ENCODE peak calls at places on chromosomes 16 and 17, in nine cellular contexts. D, W, H, T, Q, P, S, L and A are unnamed samples.

GRCh38 chr16:23944381-23944780 is 108.6 kb downstream of the PRKCB start:
- DNase-seq in D (no peak), W (no peak), H (no peak), T (no peak), Q (no peak), P (no peak), S (no peak), L (no peak), A (no peak)

GRCh38 chr17:17693253-17693954 is 12.1 kb downstream of the RAI1 start:
- DNase-seq in D (no peak), W (no peak), H (peak), T (peak), Q (peak), P (peak), S (no peak), L (no peak), A (peak)

GRCh38 chr16:85612191-85612800 is 826 bp upstream of the GSE1 start:
- DNase-seq in D (no peak), W (peak), H (no peak), T (peak), Q (no peak), P (peak), S (peak), L (peak), A (peak)

GRCh38 chr17:5201011-5201410 is 9.3 kb upstream of the ZNF594 start:
- DNase-seq in D (no peak), W (no peak), H (no peak), T (no peak), Q (no peak), P (no peak), S (no peak), L (no peak), A (no peak)

GRCh38 chr16:85570213-85570734 is 42.8 kb upstream of the GSE1 start:
- DNase-seq in D (no peak), W (no peak), H (no peak), T (no peak), Q (no peak), P (no peak), S (no peak), L (no peak), A (no peak)

GRCh38 chr17:68182940-68183551 is 64.8 kb upstream of the AMZ2 start:
- DNase-seq in D (no peak), W (no peak), H (no peak), T (no peak), Q (no peak), P (peak), S (no peak), L (no peak), A (no peak)

GRCh38 chr17:74359916-74360315 is 1.8 kb downstream of the BTBD17 start:
- DNase-seq in D (no peak), W (no peak), H (no peak), T (no peak), Q (no peak), P (no peak), S (no peak), L (no peak), A (no peak)

GRCh38 chr17:69047368-69048263 is 13.1 kb downstream of the ABCA9 start:
- DNase-seq in D (peak), W (peak), H (peak), T (no peak), Q (no peak), P (peak), S (peak), L (peak), A (peak)

GRCh38 chr17:828761-829160 is 46.6 kb downstream of the MRM3 start:
- DNase-seq in D (no peak), W (peak), H (no peak), T (no peak), Q (no peak), P (no peak), S (peak), L (peak), A (no peak)

GRCh38 chr17:70105641-70106040 is 30.6 kb downstream of the KCNJ16 start:
- DNase-seq in D (no peak), W (no peak), H (no peak), T (no peak), Q (no peak), P (no peak), S (no peak), L (no peak), A (no peak)

GRCh38 chr17:2405247-2405926 is 4.5 kb upstream of the MNT start:
- DNase-seq in D (no peak), W (peak), H (peak), T (no peak), Q (no peak), P (peak), S (peak), L (peak), A (peak)

GRCh38 chr17:77320501-77321256 is 179.9 kb downstream of the SEC14L1 start:
- DNase-seq in D (no peak), W (peak), H (no peak), T (peak), Q (no peak), P (no peak), S (peak), L (no peak), A (peak)

GRCh38 chr16:54985156-54985555 is 54.5 kb downstream of the IRX5 start:
- DNase-seq in D (no peak), W (no peak), H (no peak), T (no peak), Q (no peak), P (no peak), S (no peak), L (no peak), A (no peak)

GRCh38 chr17:32593003-32593402 is 106.2 kb downstream of the CDK5R1 start:
- DNase-seq in D (no peak), W (no peak), H (no peak), T (no peak), Q (no peak), P (no peak), S (no peak), L (no peak), A (no peak)

GRCh38 chr17:1068356-1068755 is 71.4 kb downstream of the TIMM22 start:
- DNase-seq in D (no peak), W (no peak), H (no peak), T (no peak), Q (no peak), P (no peak), S (no peak), L (no peak), A (no peak)

GRCh38 chr16:66933776-66934137 is 445 bp downstream of the CIAO2B start:
- DNase-seq in D (no peak), W (no peak), H (no peak), T (no peak), Q (no peak), P (peak), S (no peak), L (no peak), A (no peak)

GRCh38 chr17:72683506-72684404 is 408.7 kb downstream of the SLC39A11 start:
- DNase-seq in D (no peak), W (peak), H (no peak), T (no peak), Q (no peak), P (peak), S (peak), L (peak), A (peak)

DNA sequence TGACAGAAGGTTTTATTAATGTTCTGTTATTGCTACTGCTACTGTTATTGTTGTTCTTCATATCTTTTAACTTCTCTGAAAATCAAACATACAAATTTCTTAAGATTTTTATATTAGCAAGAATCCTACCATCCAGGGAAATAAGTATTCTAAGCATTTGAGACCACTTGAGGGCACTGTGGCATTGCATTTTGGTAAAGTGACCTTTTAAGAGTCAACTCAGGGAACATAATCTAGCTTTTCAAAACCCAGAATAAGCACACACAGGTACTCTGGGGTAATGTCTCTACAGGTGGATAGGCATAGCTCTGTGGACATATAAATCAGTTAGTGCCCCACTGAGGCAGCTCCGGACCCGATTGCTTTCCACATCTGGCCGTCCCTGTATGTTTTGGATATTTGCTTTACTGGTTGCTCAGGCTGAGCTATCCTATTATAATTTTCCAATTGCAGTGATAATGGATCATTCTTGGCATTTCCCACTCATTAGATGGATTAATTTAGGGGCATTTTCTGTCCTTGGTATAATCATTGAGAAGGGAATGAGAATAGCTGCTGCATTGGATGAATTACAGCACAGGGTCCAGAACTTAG is 1425.1 kb upstream of the CDH8 start:
- DNase-seq in D (peak), W (peak), H (peak), T (no peak), Q (peak), P (peak), S (peak), L (peak), A (peak)
- TF ChIP-seq CTCF in D (peak), W (no peak), H (peak), T (peak), Q (peak), P (peak), S (peak), L (peak), A (peak)

GRCh38 chr17:65553009-65553645 is 8.3 kb downstream of the AXIN2 start:
- DNase-seq in D (no peak), W (peak), H (no peak), T (no peak), Q (no peak), P (no peak), S (peak), L (peak), A (peak)

GRCh38 chr17:65556014-65556909 is 5.2 kb downstream of the AXIN2 start:
- DNase-seq in D (peak), W (peak), H (peak), T (no peak), Q (peak), P (peak), S (peak), L (no peak), A (peak)

GRCh38 chr17:65553646-65554567 is 7.5 kb downstream of the AXIN2 start:
- DNase-seq in D (no peak), W (peak), H (no peak), T (no peak), Q (no peak), P (no peak), S (peak), L (no peak), A (no peak)

GRCh38 chr17:65556910-65557348 is 4.5 kb downstream of the AXIN2 start:
- DNase-seq in D (no peak), W (peak), H (no peak), T (no peak), Q (no peak), P (no peak), S (no peak), L (no peak), A (no peak)

DNA sequence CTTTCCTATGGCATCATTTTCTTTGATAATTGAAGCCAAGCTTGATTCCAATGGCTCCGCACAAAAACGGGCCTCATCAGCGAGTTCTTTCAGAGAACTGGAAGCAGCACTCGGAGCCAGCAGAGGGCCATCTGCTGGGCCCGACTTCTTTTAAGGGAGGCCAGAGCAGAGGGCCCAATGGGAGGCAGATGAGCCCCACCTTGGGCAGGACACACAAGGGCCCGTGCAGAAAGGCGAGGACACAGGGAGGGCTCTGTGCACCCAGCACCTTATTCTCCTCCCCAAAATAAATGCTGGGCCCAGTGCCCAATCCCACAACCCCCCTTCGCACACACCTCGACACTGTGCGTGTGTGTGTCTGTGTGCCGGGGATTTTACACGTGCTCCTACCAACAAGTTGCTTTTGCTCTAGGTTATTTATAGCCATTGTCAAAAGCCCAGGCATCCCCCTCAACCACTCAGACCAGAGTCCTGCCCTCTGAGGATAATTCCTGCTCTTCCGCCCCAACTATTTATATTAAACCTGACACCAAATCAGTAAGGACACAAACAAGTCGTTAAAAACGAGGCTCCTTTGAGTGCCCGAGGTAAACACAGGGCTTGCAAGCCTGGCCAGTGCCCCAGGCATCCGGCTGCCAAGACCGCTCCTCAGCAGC is 6.8 kb downstream of the AXIN2 start:
- DNase-seq in D (no peak), W (peak), H (no peak), T (no peak), Q (no peak), P (no peak), S (peak), L (no peak), A (no peak)
- TF ChIP-seq CTCF in D (no peak), W (peak), H (no peak), T (no peak), Q (peak), P (no peak), S (peak), L (peak), A (peak)

GRCh38 chr17:81403671-81404534 is 8.6 kb downstream of the BAHCC1 start:
- DNase-seq in D (no peak), W (peak), H (no peak), T (no peak), Q (no peak), P (no peak), S (peak), L (no peak), A (peak)

GRCh38 chr17:81404557-81405165 is 9.4 kb downstream of the BAHCC1 start:
- DNase-seq in D (no peak), W (no peak), H (no peak), T (no peak), Q (no peak), P (no peak), S (no peak), L (no peak), A (peak)

GRCh38 chr17:81401727-81402529 is 6.7 kb downstream of the BAHCC1 start:
- DNase-seq in D (no peak), W (peak), H (peak), T (no peak), Q (peak), P (no peak), S (peak), L (no peak), A (peak)

GRCh38 chr17:81402530-81402941 is 7.3 kb downstream of the BAHCC1 start:
- DNase-seq in D (no peak), W (peak), H (no peak), T (no peak), Q (no peak), P (no peak), S (no peak), L (no peak), A (no peak)

DNA sequence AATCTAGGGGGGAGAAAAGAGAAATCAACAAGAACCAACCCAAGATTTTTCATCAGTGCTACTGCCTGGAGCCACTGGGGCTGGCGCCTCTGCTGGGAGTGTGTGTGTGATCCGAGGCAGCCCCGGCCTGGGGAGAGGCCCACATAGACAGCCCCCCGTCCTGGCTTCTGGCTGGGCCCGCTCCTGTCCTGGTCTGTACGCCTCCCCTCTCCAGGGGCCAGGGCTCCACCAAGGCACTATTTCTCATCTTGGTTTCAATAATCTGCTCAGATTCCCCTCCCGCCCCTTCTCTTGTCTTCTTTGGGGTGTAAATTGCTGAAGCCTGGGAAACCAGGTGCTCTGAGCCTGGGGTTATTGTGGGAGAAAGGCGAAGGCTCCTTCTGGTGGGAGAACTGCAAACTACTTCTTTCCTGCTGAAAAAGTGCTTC is 7.8 kb downstream of the BAHCC1 start:
- DNase-seq in D (no peak), W (peak), H (no peak), T (no peak), Q (no peak), P (no peak), S (no peak), L (no peak), A (peak)
- TF ChIP-seq CTCF in D (peak), W (peak), H (no peak), T (peak), Q (peak), P (no peak), S (peak), L (no peak), A (no peak)

GRCh38 chr16:27270389-27270788 is 1.8 kb upstream of the NSMCE1 start:
- DNase-seq in D (no peak), W (no peak), H (no peak), T (no peak), Q (no peak), P (no peak), S (no peak), L (no peak), A (no peak)

GRCh38 chr16:27265982-27266381 is 2.6 kb downstream of the NSMCE1 start:
- DNase-seq in D (no peak), W (no peak), H (no peak), T (no peak), Q (no peak), P (no peak), S (no peak), L (no peak), A (no peak)

GRCh38 chr16:27267037-27267677 is 1.4 kb downstream of the NSMCE1 start:
- DNase-seq in D (no peak), W (no peak), H (no peak), T (no peak), Q (no peak), P (no peak), S (no peak), L (no peak), A (no peak)

GRCh38 chr16:27269300-27270150 is 953 bp upstream of the NSMCE1 start:
- DNase-seq in D (no peak), W (no peak), H (no peak), T (no peak), Q (no peak), P (no peak), S (no peak), L (no peak), A (no peak)

GRCh38 chr16:27268376-27269299 is at the start of gene NSMCE1:
- DNase-seq in D (peak), W (peak), H (peak), T (peak), Q (peak), P (peak), S (peak), L (peak), A (peak)
- TF ChIP-seq CTCF in D (no peak), W (peak), H (no peak), T (peak), Q (no peak), P (peak), S (peak), L (no peak), A (peak)

DNA sequence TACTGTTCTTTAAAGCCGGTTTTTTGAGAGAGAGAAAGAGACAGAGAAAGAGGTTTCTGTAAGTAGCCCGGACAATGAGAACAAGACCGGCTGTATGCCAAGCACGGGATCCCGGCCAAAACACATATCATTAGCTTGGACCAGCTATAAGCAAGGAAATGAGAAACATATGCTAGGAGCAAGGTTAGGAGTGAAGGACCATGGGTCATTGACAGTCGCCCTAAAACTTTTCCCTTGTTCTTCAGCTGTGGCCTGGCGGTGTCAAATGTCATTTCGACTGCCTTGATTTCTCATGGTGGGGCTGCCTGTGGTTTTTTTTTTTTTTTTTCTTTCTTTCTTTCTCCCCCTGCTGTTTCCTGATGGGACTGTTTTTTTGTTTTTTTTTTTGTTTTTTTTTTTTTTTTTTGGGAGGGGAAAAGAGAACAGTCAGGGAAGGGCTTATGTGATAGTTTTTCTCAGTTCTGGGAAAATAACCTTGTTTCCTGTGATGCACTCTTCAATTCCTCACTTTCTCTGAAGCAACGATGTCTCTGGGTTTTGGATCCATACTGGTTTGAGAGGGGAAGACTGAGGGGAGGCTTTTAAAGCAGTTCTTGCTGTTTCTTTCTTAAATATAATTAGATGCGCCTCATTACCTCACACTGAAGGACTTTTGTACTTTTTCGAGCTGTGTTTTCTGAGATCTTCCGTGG is 124.8 kb upstream of the ZFHX3 start:
- DNase-seq in D (no peak), W (peak), H (peak), T (no peak), Q (peak), P (peak), S (peak), L (peak), A (peak)
- TF ChIP-seq CTCF in D (peak), W (peak), H (peak), T (peak), Q (peak), P (no peak), S (peak), L (peak), A (peak)

DNA sequence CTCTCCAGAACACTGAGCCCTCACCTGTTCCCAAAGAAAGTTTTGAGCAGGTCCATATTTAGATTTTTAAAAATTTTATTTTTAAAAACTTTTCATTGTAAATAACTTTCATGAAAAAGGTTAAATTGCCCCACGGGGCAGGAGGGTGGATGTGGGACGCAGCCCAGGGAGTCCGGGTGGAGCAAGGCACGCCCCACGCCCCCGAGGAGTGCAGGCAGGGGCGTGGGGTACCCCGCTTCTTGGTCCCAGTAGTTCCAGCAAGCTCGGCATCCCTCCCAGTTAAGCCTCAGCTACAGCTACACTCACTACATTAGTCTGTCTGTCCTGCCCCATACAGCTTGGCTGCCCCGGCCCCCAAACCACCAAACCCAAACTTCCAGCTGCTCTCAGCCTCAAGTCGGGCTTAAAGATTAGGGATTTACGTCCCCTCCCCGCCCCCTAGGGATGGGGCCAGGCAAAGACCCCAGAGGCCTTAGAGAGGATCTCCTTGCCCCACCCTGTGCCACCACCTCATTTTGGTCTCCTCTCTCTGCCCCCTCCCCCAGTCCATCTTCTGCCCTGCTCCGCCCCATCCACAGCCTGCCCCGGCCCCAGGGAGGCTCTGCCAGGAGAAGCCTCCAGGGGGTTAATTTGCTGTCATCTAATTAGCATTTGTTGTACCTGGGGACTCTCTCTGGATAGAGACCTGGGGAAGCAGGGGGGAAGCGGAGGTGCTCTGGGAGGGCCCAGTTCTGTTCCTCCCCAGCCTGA is 4.6 kb downstream of the FOXJ1 start:
- DNase-seq in D (no peak), W (no peak), H (no peak), T (no peak), Q (no peak), P (no peak), S (no peak), L (no peak), A (no peak)
- TF ChIP-seq CTCF in D (no peak), W (no peak), H (no peak), T (no peak), Q (no peak), P (no peak), S (no peak), L (no peak), A (no peak)